ENCODE peak calls at places on chromosomes 11 and 22, in nine cellular contexts. T is neuronal stem cell; D is heart right ventricle; P is gastrocnemius medialis; L is naive thymus-derived CD4-positive, alpha-beta T cell; J is cardiac muscle cell; X is BJ; Z is adrenal gland; I is OCI-LY7. E is an unnamed sample.
A peak's percentile ranks its signal among the peaks of the same experiment; 100 is the strongest.

GRCh38 chr11:45939836-45940235 is 17.4 kb downstream of the LARGE2 start:
- DNase-seq in T (no peak), D (no peak), P (no peak), L (no peak), J (peak; percentile 27), X (no peak), Z (no peak), I (no peak), E (no peak)

GRCh38 chr11:111422494-111423249 is 43.6 kb upstream of the POU2AF1 start:
- DNase-seq in T (peak; percentile 61), D (no peak), P (no peak), L (no peak), J (peak; percentile 54), X (no peak), Z (peak; percentile 71), I (peak; percentile 92), E (peak; percentile 83)

GRCh38 chr11:43737194-43737575 is 56.6 kb downstream of the HSD17B12 start:
- DNase-seq in T (no peak), D (no peak), P (no peak), L (no peak), J (no peak), X (no peak), Z (no peak), I (no peak), E (no peak)

GRCh38 chr22:41449321-41449720 is 2.7 kb upstream of the TOB2 start:
- DNase-seq in T (no peak), D (no peak), P (no peak), L (no peak), J (no peak), X (no peak), Z (no peak), I (peak; percentile 15), E (no peak)

GRCh38 chr11:5225480-5225871 is 1.4 kb downstream of the HBB start:
- DNase-seq in T (no peak), D (no peak), P (no peak), L (no peak), J (no peak), X (no peak), Z (no peak), I (no peak), E (no peak)

GRCh38 chr11:10655931-10656576 is 37.5 kb downstream of the IRAG1 start:
- DNase-seq in T (no peak), D (no peak), P (no peak), L (no peak), J (no peak), X (no peak), Z (no peak), I (no peak), E (peak; percentile 16)

GRCh38 chr22:43255299-43255698 is 68.4 kb upstream of the TTLL12 start:
- DNase-seq in T (no peak), D (no peak), P (no peak), L (no peak), J (no peak), X (no peak), Z (no peak), I (no peak), E (no peak)

GRCh38 chr11:6612816-6613136 is 760 bp upstream of the TAF10 start:
- DNase-seq in T (no peak), D (peak; percentile 48), P (no peak), L (no peak), J (no peak), X (no peak), Z (no peak), I (no peak), E (no peak)

GRCh38 chr11:2211113-2211971 is 39.7 kb upstream of the TH start:
- DNase-seq in T (peak; percentile 51), D (peak; percentile 2), P (no peak), L (no peak), J (no peak), X (no peak), Z (no peak), I (no peak), E (peak; percentile 41)

DNA sequence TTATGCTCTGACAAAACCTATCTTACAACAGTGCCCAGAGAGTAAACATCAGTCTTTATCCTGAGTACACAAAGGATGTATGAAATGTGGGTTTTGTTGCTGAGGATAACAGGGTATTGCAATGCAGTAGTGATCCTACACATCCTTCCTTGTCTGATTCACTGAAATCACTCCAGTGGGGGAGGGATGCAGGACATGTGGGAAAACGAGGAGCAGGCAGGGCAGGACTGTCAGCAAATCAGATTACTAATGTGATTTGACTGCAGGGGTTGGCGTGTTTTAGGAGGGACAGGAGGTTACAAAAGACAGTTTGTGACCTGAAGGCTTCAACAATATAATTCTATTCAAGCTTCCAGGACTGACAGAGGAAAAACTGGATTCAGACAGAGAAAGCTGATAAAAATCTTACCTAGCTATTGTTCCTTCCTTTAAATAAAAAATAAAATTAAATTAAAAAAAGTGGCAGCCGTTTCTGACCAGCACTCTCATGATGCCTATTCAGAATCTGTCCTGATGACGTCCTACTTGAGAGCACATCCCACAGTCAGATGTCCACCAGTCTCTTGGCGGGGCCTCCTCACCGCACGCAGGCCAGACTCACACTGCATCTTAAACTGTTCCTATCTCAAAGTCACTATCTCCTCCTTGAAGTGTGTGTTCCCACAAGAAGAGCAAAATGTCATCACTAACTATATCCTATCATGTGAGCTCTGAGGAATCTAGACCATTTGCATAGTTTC is 50.6 kb upstream of the MN1 start:
- DNase-seq in T (no peak), D (no peak), P (no peak), L (no peak), J (peak; percentile 67), X (no peak), Z (peak; percentile 75), I (no peak), E (no peak)
- H3K36me3 ChIP-seq in T (peaks cover 17% of the 10 kb centered on the region), D (peaks cover 29% of the 10 kb centered on the region), P (no peaks in the 10 kb centered on the region), L (peaks cover 80% of the 10 kb centered on the region), J (peaks cover 59% of the 10 kb centered on the region), X (peaks cover 15% of the 10 kb centered on the region), Z (peaks cover 41% of the 10 kb centered on the region), I (peaks cover 76% of the 10 kb centered on the region), E (peaks cover 67% of the 10 kb centered on the region)

GRCh38 chr11:70432580-70432979 is 34.3 kb downstream of the CTTN start:
- DNase-seq in T (no peak), D (no peak), P (no peak), L (no peak), J (no peak), X (no peak), Z (no peak), I (no peak), E (no peak)

GRCh38 chr11:70430671-70431574 is 32.6 kb downstream of the CTTN start:
- DNase-seq in T (no peak), D (no peak), P (no peak), L (no peak), J (no peak), X (no peak), Z (no peak), I (no peak), E (no peak)

GRCh38 chr11:70433038-70433437 is 34.7 kb downstream of the CTTN start:
- DNase-seq in T (no peak), D (no peak), P (no peak), L (no peak), J (no peak), X (no peak), Z (no peak), I (no peak), E (no peak)

GRCh38 chr11:70431611-70432010 is 33.3 kb downstream of the CTTN start:
- DNase-seq in T (no peak), D (no peak), P (no peak), L (no peak), J (no peak), X (no peak), Z (no peak), I (no peak), E (no peak)

DNA sequence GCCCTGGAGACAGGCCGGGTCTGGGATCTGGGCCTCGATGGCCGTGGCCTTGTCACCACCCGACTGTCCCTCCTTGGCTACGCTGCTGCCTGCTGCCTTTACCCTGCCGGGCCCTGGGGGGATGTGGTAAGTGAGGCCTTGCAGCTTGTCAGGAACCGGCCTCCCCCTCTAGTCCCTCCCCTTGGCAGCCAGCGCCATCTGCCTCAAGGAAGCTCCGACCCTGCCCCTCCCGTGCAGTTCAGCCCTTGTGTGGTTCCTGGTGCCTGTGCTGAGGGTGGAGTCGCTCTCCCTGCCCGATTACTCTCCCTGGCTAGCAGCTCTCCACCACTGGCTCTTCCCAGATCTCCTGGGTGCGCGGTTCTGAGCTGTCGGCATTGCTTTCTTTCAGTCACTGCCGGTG is 33.7 kb downstream of the CTTN start:
- DNase-seq in T (no peak), D (no peak), P (no peak), L (no peak), J (no peak), X (no peak), Z (no peak), I (no peak), E (no peak)
- H3K36me3 ChIP-seq in T (peaks cover 73% of the 10 kb centered on the region), D (peaks cover 89% of the 10 kb centered on the region), P (no peaks in the 10 kb centered on the region), L (no peaks in the 10 kb centered on the region), J (peaks cover 57% of the 10 kb centered on the region), X (peaks cover 69% of the 10 kb centered on the region), Z (peaks cover 96% of the 10 kb centered on the region), I (no peaks in the 10 kb centered on the region), E (peaks cover 85% of the 10 kb centered on the region)

DNA sequence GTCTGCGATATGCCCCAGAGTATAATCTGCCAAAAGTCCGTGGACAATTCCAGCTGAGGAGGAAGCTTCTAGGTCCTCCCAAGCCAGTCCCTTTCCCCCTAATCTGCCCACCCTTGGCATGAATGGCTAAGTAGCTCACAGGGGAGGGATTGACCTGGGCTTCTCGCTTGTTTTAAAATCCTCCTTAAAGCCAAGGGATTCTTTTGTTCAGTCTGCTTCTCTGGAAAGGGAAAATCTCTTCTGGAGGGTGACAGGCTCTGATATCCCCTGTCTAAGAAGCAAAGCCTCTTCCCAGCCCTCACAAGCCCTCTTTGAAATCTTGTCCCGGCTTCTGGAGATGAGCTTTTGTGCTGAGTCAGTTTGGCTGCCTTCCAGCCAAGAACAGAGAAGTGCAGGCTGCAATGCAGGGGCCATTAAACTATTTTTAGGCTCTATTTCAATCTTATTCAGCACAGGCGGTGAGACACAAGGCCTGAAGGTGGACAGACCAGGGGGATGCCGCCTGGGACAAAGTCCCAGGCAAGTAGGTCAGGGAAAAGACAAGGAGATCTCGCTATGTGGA is 23.9 kb downstream of the NEFH start:
- DNase-seq in T (no peak), D (peak; percentile 45), P (peak; percentile 16), L (no peak), J (peak; percentile 85), X (peak; percentile 30), Z (peak; percentile 89), I (no peak), E (no peak)
- H3K36me3 ChIP-seq in T (peaks cover 11% of the 10 kb centered on the region), D (peaks cover 21% of the 10 kb centered on the region), P (no peaks in the 10 kb centered on the region), L (peaks cover 37% of the 10 kb centered on the region), J (peaks cover 18% of the 10 kb centered on the region), X (peaks cover 7% of the 10 kb centered on the region), Z (peaks cover 25% of the 10 kb centered on the region), I (peaks cover 37% of the 10 kb centered on the region), E (peaks cover 28% of the 10 kb centered on the region)

DNA sequence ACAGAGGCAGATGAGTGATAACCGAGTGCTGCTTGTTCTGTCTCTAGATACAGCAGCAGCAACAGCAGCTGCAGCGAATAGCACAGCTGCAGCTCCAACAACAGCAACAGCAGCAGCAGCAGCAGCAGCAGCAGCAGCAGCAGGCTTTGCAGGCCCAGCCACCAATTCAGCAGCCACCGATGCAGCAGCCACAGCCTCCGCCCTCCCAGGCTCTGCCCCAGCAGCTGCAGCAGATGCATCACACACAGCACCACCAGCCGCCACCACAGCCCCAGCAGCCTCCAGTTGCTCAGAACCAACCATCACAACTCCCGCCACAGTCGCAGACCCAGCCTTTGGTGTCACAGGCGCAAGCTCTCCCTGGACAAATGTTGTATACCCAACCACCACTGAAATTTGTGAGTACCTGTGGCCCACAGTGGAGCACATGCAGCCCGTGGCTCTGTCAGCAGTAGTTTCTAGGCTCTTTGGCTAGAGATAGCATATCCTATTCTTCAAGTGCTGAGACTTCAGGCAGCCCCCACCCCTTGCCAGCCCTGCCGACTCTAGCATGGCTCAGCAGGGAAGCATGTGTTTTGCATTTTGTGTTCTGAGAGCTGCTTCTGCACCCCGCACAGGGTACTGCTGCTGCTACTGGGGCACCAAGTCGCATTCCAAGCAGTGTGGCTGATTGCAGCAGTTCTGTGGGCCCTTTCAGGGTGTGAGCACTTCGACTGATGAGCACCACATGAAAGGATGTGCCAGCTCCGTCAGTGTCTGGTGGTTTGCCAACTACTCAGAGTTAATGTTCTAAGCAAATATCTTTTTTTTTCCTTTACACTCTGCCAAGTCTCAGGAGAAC is 59.2 kb downstream of the MED15 start:
- DNase-seq in T (no peak), D (no peak), P (no peak), L (peak; percentile 92), J (peak; percentile 75), X (no peak), Z (peak; percentile 86), I (no peak), E (peak; percentile 63)
- H3K36me3 ChIP-seq in T (peaks cover 51% of the 10 kb centered on the region), D (peaks cover 44% of the 10 kb centered on the region), P (no peaks in the 10 kb centered on the region), L (peaks cover 39% of the 10 kb centered on the region), J (peaks cover 59% of the 10 kb centered on the region), X (peaks cover 36% of the 10 kb centered on the region), Z (peaks cover 73% of the 10 kb centered on the region), I (peaks cover 84% of the 10 kb centered on the region), E (peaks cover 68% of the 10 kb centered on the region)